ENCODE peak calls at places on chromosome 15, in seven cellular contexts. E is IMR-90, V is neuronal stem cell, X is H9, L is mesendoderm, W is H1, T is trophoblast cell. U is an unnamed sample.

GRCh38 chr15:99571299-99571698 is 5.5 kb downstream of the MEF2A start:
- DNase-seq in E (no peak), W (no peak), V (no peak), X (no peak), L (no peak), T (no peak), U (no peak)

GRCh38 chr15:48811325-48811938 is 563 bp upstream of the CEP152 start:
- DNase-seq in T (no peak), L (no peak), W (no peak), E (no peak), V (no peak), X (no peak), U (no peak)

GRCh38 chr15:74835312-74835823 is 7.6 kb downstream of the ULK3 start:
- DNase-seq in V (no peak), T (peak; percentile 92), X (peak; percentile 94), W (peak; percentile 82), L (peak; percentile 96), E (peak; percentile 36), U (peak; percentile 51)

GRCh38 chr15:87227846-87228245 is 1028.7 kb downstream of the NTRK3 start:
- DNase-seq in T (no peak), L (no peak), V (no peak), E (peak; percentile 12), W (no peak), X (no peak), U (peak; percentile 73)

GRCh38 chr15:41780727-41781126 is 6.4 kb downstream of the MAPKBP1 start:
- DNase-seq in L (no peak), X (no peak), W (no peak), E (no peak), V (no peak), T (no peak), U (peak; percentile 30)

GRCh38 chr15:98684995-98685525 is 36.7 kb downstream of the IGF1R start:
- DNase-seq in E (peak; percentile 28), T (peak; percentile 53), V (no peak), W (no peak), L (no peak), X (no peak), U (no peak)

GRCh38 chr15:72222433-72222832 is 8.6 kb downstream of the PKM start:
- DNase-seq in E (no peak), W (no peak), T (no peak), L (no peak), X (no peak), V (no peak), U (no peak)

GRCh38 chr15:42854576-42854975 is 66.0 kb downstream of the TTBK2 start:
- DNase-seq in E (peak; percentile 3), X (no peak), L (no peak), W (no peak), T (peak; percentile 11), V (no peak), U (no peak)

GRCh38 chr15:99143230-99143629 is 38.4 kb downstream of the SYNM start:
- DNase-seq in V (no peak), X (peak; percentile 4), L (peak; percentile 25), E (no peak), T (no peak), W (no peak), U (no peak)

GRCh38 chr15:27686376-27686775 is 412.7 kb downstream of the OCA2 start:
- DNase-seq in T (peak; percentile 0), X (no peak), E (peak; percentile 34), W (no peak), V (no peak), L (peak; percentile 86), U (no peak)

GRCh38 chr15:49982586-49982985 is 136.4 kb downstream of the ATP8B4 start:
- DNase-seq in E (peak; percentile 89), W (no peak), L (no peak), X (no peak), V (no peak), T (peak; percentile 50), U (peak; percentile 76)

GRCh38 chr15:91104111-91104510 is 4.1 kb downstream of the SV2B start:
- DNase-seq in L (no peak), W (no peak), T (no peak), X (no peak), E (no peak), V (no peak), U (no peak)

GRCh38 chr15:44298878-44299277 is 10.4 kb downstream of the GOLM2 start:
- DNase-seq in X (peak; percentile 52), W (no peak), T (peak; percentile 29), L (peak; percentile 67), E (no peak), V (no peak), U (peak; percentile 14)

GRCh38 chr15:22913646-22914380 is 66.4 kb downstream of the CYFIP1 start:
- DNase-seq in W (no peak), V (no peak), X (no peak), T (peak; percentile 12), L (no peak), E (no peak), U (no peak)

GRCh38 chr15:31025996-31026395 is 34.6 kb upstream of the MTMR10 start:
- DNase-seq in W (no peak), E (no peak), V (no peak), T (no peak), L (no peak), X (no peak), U (no peak)

GRCh38 chr15:95174880-95175279 is 943.5 kb downstream of the MCTP2 start:
- DNase-seq in T (no peak), X (no peak), V (no peak), L (no peak), W (no peak), E (no peak), U (peak; percentile 3)

GRCh38 chr15:27358751-27359434 is 387.9 kb downstream of the GABRG3 start:
- DNase-seq in L (peak; percentile 48), V (peak; percentile 40), W (peak; percentile 49), X (peak; percentile 76), E (no peak), T (no peak), U (no peak)

GRCh38 chr15:82530606-82531379 is 9.5 kb downstream of the RPS17 start:
- DNase-seq in V (peak; percentile 79), T (peak; percentile 75), W (no peak), X (peak; percentile 83), E (peak; percentile 56), L (peak; percentile 87), U (peak; percentile 80)

GRCh38 chr15:49814709-49815108 is 193.9 kb downstream of the DTWD1 start:
- DNase-seq in W (no peak), L (no peak), T (no peak), V (no peak), X (no peak), E (no peak), U (peak; percentile 74)

GRCh38 chr15:50905055-50905454 is 3.4 kb upstream of the AP4E1 start:
- DNase-seq in E (no peak), L (no peak), T (no peak), W (no peak), X (no peak), V (no peak), U (no peak)

GRCh38 chr15:65644282-65644681 is 22.5 kb downstream of the SLC24A1 start:
- DNase-seq in E (no peak), L (no peak), V (no peak), T (no peak), W (no peak), X (no peak), U (no peak)

GRCh38 chr15:65642588-65642987 is 20.9 kb downstream of the SLC24A1 start:
- DNase-seq in E (no peak), W (no peak), L (no peak), X (no peak), T (no peak), V (no peak), U (no peak)

GRCh38 chr15:65638681-65639089 is 16.9 kb downstream of the SLC24A1 start:
- DNase-seq in L (peak; percentile 87), E (peak; percentile 81), X (no peak), V (peak; percentile 63), W (no peak), T (peak; percentile 83), U (peak; percentile 85)

GRCh38 chr15:65639509-65639908 is 17.8 kb downstream of the SLC24A1 start:
- DNase-seq in V (no peak), W (no peak), X (no peak), E (no peak), T (no peak), L (no peak), U (no peak)

DNA sequence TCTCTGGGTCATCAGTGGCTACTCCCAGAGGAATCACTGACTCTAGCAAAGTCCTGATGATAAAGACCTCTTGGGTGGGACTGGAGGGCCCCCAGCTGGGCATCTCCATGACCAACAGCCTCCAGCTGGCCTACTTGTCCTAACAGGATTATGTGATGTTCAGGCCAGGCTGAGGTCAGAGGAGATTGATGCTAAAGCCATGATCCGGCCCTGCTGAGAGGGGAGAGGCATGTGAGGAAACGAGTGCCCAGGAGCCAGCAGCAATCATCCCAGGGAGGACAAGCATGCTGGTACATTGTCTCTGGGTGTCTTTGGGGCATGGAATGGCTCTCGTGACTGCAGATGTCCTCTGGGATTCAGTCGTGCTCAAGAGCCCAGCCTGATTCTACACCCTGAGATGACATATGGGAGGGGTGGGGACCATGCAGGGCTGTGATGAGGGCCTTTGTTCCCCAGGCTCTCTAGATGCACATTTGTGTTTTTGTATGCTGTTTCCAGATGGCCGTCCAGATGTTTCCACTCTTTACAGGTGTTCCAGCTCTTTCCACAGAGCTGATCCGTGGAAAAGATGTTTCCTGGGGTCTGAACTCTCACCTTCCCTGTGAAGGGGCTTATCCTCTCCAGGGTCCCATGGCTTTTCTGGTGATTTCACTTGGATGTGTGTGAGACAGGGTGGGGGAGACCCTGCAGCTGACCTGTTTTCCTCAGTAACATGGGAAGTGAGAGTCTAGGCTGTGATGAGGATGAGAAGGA is 20.2 kb downstream of the SLC24A1 start:
- DNase-seq in V (no peak), L (peak; percentile 28), W (no peak), E (no peak), X (no peak), T (no peak), U (no peak)
- H2AK5ac ChIP-seq in V (no peak overlapping the region), L (no peak overlapping the region), W (no peak overlapping the region), E (no peak overlapping the region), X (no peak overlapping the region), T (no peak overlapping the region), U (no peak overlapping the region)

GRCh38 chr15:33448151-33448550 is 137.4 kb downstream of the RYR3 start:
- DNase-seq in W (no peak), T (no peak), X (no peak), E (no peak), L (no peak), V (no peak), U (no peak)
- H2AK5ac ChIP-seq in W (no peak overlapping the region), T (no peak overlapping the region), X (no peak overlapping the region), E (no peak overlapping the region), L (no peak overlapping the region), V (no peak overlapping the region), U (no peak overlapping the region)

GRCh38 chr15:89128320-89129122 is 40.3 kb downstream of the ABHD2 start:
- DNase-seq in W (no peak), L (no peak), V (no peak), E (no peak), T (no peak), X (no peak), U (no peak)
- H2AK5ac ChIP-seq in W (no peak overlapping the region), L (no peak overlapping the region), V (no peak overlapping the region), E (peak overlapping the region; percentile 3), T (no peak overlapping the region), X (no peak overlapping the region), U (no peak overlapping the region)

DNA sequence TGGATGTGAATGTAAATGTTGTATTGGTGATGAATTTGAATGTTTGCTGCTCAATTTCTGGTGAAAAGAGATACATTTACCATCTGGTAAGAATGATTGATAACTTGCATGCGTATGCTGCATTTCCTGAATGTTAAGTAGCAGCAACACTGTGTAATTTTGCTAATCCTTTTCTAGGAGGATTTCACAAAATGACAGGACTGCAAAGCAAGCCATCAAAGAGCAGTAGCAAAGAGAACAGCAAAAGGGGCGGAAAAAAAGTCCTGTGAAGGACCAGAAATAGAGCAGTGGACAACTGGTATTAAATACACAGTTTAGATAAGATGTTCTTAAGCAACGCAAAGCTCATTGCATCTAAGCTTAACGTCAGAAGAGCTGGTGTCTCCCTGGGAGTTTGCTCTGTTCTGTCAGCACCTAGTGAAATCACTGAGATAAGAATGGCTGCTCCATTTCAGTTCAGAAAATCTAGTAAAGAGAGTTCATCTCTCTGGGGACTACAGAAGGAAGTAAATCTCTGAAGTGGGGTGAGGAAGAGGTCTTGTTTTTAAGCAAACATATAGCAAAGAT is 23.5 kb upstream of the PAQR5 start:
- DNase-seq in X (no peak), V (no peak), E (peak; percentile 42), T (no peak), L (no peak), W (no peak), U (peak; percentile 60)
- H2AK5ac ChIP-seq in X (no peak overlapping the region), V (no peak overlapping the region), E (no peak overlapping the region), T (no peak overlapping the region), L (no peak overlapping the region), W (no peak overlapping the region), U (no peak overlapping the region)

U was measured in mesenchymal stem cell.